ENCODE peak calls at places on chromosomes 6 and 20, in six cellular contexts. V is lung, N is GM06990, F is GM10248, I is ovary, P is GM12865. W is an unnamed sample.

GRCh38 chr6:70676821-70677220 is 9.1 kb downstream of the SMAP1 start:
- DNase-seq in N (no peak), F (no peak), V (no peak), P (no peak), I (no peak), W (no peak)

GRCh38 chr6:52815167-52816092 is 11.8 kb upstream of the GSTA1 start:
- DNase-seq in N (no peak), P (peak; percentile 44), F (peak; percentile 65), V (peak; percentile 55), I (no peak), W (no peak)

GRCh38 chr6:154247119-154247814 is 109.3 kb downstream of the IPCEF1 start:
- DNase-seq in P (peak; percentile 71), N (no peak), F (no peak), I (no peak), V (no peak), W (no peak)

GRCh38 chr20:48761023-48761785 is 66.6 kb downstream of the PREX1 start:
- DNase-seq in V (peak; percentile 60), N (no peak), I (no peak), F (no peak), P (peak; percentile 48), W (no peak)

GRCh38 chr6:129635396-129636164 is 74.4 kb downstream of the ARHGAP18 start:
- DNase-seq in F (no peak), P (no peak), I (no peak), N (no peak), V (no peak), W (no peak)

GRCh38 chr20:47295921-47296426 is 60.5 kb downstream of the ZMYND8 start:
- DNase-seq in I (no peak), P (no peak), F (no peak), N (no peak), V (peak; percentile 50), W (no peak)

GRCh38 chr20:37415118-37416085 is 69.5 kb downstream of the SRC start:
- DNase-seq in V (no peak), F (no peak), I (no peak), N (no peak), P (no peak), W (no peak)

GRCh38 chr20:50224553-50225255 is 34.1 kb downstream of the CEBPB start:
- DNase-seq in P (no peak), N (no peak), I (peak; percentile 86), F (no peak), V (peak; percentile 54), W (no peak)

GRCh38 chr6:24357336-24358218 is at the start of gene DCDC2:
- DNase-seq in V (peak; percentile 92), F (peak; percentile 20), I (peak; percentile 40), N (peak; percentile 30), P (peak; percentile 17), W (no peak)

GRCh38 chr6:17565399-17565798 is 34.7 kb upstream of the FAM8A1 start:
- DNase-seq in P (no peak), V (no peak), I (no peak), F (no peak), N (no peak), W (no peak)

GRCh38 chr6:77425676-77426075 is 37.6 kb downstream of the HTR1B start:
- DNase-seq in I (no peak), F (no peak), N (no peak), P (no peak), V (no peak), W (no peak)

GRCh38 chr6:106300944-106301343 is 24.6 kb downstream of the ATG5 start:
- DNase-seq in N (no peak), V (no peak), F (peak; percentile 16), P (peak; percentile 48), I (no peak), W (no peak)

GRCh38 chr20:25573288-25574251 is 11.8 kb downstream of the NINL start:
- DNase-seq in P (no peak), N (no peak), F (no peak), I (peak; percentile 33), V (no peak), W (no peak)

GRCh38 chr6:90887764-90888163 is 300.9 kb upstream of the MAP3K7 start:
- DNase-seq in I (no peak), F (no peak), P (no peak), N (no peak), V (no peak), W (no peak)

GRCh38 chr6:68194846-68195478 is 440.1 kb upstream of the ADGRB3 start:
- DNase-seq in P (no peak), I (no peak), N (no peak), F (no peak), V (no peak), W (peak; percentile 77)

GRCh38 chr6:155628315-155628714 is 172.7 kb upstream of the NOX3 start:
- DNase-seq in F (peak; percentile 14), P (peak; percentile 40), N (peak; percentile 15), V (no peak), I (no peak), W (no peak)

GRCh38 chr6:2630891-2631458 is 119.7 kb downstream of the MYLK4 start:
- DNase-seq in V (no peak), F (no peak), P (no peak), N (no peak), I (no peak), W (no peak)

GRCh38 chr20:54585222-54585621 is 109.8 kb downstream of the DOK5 start:
- DNase-seq in I (no peak), F (no peak), V (no peak), N (no peak), P (no peak), W (no peak)

GRCh38 chr20:50297498-50298348 is 107.1 kb downstream of the CEBPB start:
- DNase-seq in P (no peak), I (peak; percentile 33), F (no peak), V (no peak), N (no peak), W (no peak)

GRCh38 chr6:157531169-157531985 is 150.4 kb downstream of the ZDHHC14 start:
- DNase-seq in N (no peak), P (no peak), V (no peak), I (no peak), F (no peak), W (no peak)

GRCh38 chr20:4835244-4836177 is 113.8 kb downstream of the PRND start:
- DNase-seq in P (no peak), F (no peak), I (peak; percentile 92), N (no peak), V (no peak), W (no peak)

GRCh38 chr20:14775778-14776177 is 438.4 kb upstream of the FLRT3 start:
- DNase-seq in P (no peak), V (no peak), F (no peak), N (no peak), I (peak; percentile 37), W (no peak)

DNA sequence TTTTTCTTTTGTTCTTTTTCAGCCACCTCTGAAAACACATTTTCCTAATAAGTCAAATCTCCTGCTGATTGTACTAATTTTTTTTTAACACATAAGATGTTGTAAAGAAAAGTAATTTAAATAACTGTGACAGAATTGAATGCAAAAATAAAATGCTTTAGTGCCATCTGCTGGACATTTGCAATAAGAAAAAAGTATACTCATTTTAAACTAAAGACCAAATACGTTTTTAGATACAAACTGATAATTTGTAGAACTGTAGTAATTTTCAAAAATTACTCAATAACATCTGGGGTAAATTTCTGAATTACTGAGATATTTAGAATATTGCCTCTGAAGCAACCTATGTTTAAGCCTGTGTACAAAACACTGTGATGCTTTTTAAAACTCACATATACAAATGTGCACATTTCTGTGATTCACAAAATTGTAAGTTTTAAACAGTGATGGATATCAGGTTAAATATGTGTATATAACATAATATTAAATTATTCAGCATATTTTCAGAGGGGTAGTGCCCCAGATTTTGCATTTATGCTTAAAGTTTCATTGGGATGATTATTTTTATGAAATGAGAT is 198.7 kb downstream of the RIMS1 start:
- DNase-seq in P (peak; percentile 21), F (no peak), I (no peak), V (no peak), N (no peak), W (no peak)
- TF ChIP-seq CTCF in P (peak; percentile 26), F (peak; percentile 25), I (no peak), V (peak; percentile 5), N (peak; percentile 36), W (peak; percentile 63)

DNA sequence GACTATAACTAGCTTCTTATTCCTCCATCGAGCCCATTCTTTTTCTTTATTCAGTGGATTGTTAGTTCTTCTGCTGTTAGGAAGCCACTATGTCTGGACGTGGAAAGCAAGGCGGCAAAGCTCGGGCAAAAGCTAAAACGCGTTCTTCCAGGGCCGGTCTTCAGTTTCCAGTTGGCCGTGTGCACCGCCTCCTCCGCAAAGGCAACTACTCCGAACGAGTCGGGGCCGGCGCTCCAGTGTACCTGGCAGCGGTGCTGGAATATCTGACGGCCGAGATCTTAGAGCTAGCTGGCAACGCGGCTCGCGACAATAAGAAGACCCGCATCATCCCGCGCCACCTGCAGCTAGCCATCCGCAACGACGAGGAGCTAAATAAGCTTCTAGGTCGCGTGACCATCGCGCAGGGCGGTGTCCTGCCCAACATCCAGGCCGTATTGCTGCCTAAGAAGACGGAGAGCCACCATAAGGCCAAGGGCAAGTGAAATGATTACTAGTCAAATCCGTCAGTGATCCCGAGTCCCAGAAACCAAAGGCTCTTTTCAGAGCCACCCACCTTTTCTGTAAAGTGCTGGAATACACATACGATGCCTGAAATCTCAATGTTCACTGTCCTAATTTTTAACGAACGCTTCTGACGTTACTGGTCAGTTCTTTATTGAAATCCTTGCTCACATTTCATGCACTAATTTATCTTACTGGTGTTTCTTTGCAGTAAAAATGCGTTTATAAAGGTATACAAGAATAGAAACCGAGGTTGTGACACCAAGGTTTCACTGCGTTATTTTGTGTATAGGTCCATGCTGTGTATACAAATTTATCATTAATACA is 129.9 kb downstream of the HFE start:
- DNase-seq in N (peak; percentile 94), I (peak; percentile 88), F (no peak), V (peak; percentile 61), P (peak; percentile 96), W (peak; percentile 95)
- TF ChIP-seq CTCF in N (peak; percentile 23), I (peak; percentile 68), F (peak; percentile 3), V (no peak), P (no peak), W (peak; percentile 56)

GRCh38 chr20:19814241-19814640 is 56.2 kb downstream of the RIN2 start:
- DNase-seq in I (no peak), N (no peak), F (no peak), P (no peak), V (no peak), W (no peak)

GRCh38 chr20:19816386-19816785 is 58.3 kb downstream of the RIN2 start:
- DNase-seq in P (no peak), V (no peak), N (no peak), F (no peak), I (no peak), W (no peak)

GRCh38 chr20:19817017-19817416 is 59.0 kb downstream of the RIN2 start:
- DNase-seq in N (no peak), F (no peak), P (no peak), I (no peak), V (no peak), W (no peak)

GRCh38 chr20:19813839-19814238 is 55.8 kb downstream of the RIN2 start:
- DNase-seq in V (no peak), N (no peak), P (no peak), F (no peak), I (no peak), W (no peak)

GRCh38 chr20:19815553-19815991 is 57.5 kb downstream of the RIN2 start:
- DNase-seq in P (peak; percentile 36), F (no peak), I (no peak), V (no peak), N (peak; percentile 25), W (no peak)
- TF ChIP-seq CTCF in P (no peak), F (no peak), I (no peak), V (no peak), N (no peak), W (peak; percentile 51)

DNA sequence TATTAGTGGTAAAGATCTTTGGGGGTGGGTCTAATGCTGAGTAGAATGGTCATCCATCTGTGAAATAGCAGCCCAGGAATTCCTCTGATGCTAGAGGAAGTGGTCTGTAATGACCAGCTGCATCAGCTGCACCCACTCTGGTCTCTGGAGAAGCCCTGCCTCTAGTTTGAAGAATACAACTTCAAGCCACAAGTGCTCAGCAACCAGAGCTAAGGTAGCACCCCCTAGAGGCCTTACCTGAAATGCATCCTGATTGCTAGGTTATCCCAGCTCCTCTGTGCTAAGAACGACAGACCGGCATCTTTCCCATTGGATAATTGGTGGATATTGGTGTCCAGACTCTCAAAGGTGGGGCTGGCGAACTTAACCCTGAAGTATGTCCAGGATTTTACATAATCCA is 58.2 kb downstream of the DNAH8 start:
- DNase-seq in P (peak; percentile 57), N (no peak), V (no peak), F (peak; percentile 25), I (no peak), W (no peak)
- TF ChIP-seq CTCF in P (peak; percentile 58), N (peak; percentile 60), V (no peak), F (peak; percentile 52), I (no peak), W (peak; percentile 9)